ENCODE peak calls at places on chromosomes 3 and 15, in eight cellular contexts. One of them, this sample, is unnamed.

GRCh38 chr3:12227833-12228232 is 61.0 kb upstream of the PPARG start:
- DNase-seq in kidney epithelial cell: peak; percentile 78
- DNase-seq in astrocyte: peak; percentile 96
- DNase-seq in HCT116: no peak
- DNase-seq in WERI-Rb-1: no peak
- DNase-seq in neural crest cell: no peak
- DNase-seq in Panc1: no peak
- DNase-seq in kidney: no peak
- DNase-seq in this sample: peak; percentile 91

GRCh38 chr15:43776718-43777292 is at the start of gene ELL3:
- DNase-seq in kidney epithelial cell: no peak
- DNase-seq in astrocyte: no peak
- DNase-seq in HCT116: peak; percentile 69
- DNase-seq in WERI-Rb-1: no peak
- DNase-seq in neural crest cell: peak; percentile 36
- DNase-seq in Panc1: peak; percentile 76
- DNase-seq in kidney: peak; percentile 90
- DNase-seq in this sample: peak; percentile 52

GRCh38 chr3:180909369-180910127 is 2.9 kb upstream of the FXR1 start:
- DNase-seq in kidney epithelial cell: no peak
- DNase-seq in astrocyte: no peak
- DNase-seq in HCT116: no peak
- DNase-seq in WERI-Rb-1: no peak
- DNase-seq in neural crest cell: no peak
- DNase-seq in Panc1: no peak
- DNase-seq in kidney: no peak
- DNase-seq in this sample: peak; percentile 4

GRCh38 chr15:41827880-41828746 is at the start of gene JMJD7:
- DNase-seq in kidney epithelial cell: peak; percentile 29
- DNase-seq in astrocyte: peak; percentile 61
- DNase-seq in HCT116: peak; percentile 51
- DNase-seq in WERI-Rb-1: peak; percentile 92
- DNase-seq in neural crest cell: peak; percentile 96
- DNase-seq in Panc1: peak; percentile 36
- DNase-seq in kidney: peak; percentile 98
- DNase-seq in this sample: peak; percentile 88

GRCh38 chr3:161991901-161992300 is 495.3 kb downstream of the OTOL1 start:
- DNase-seq in kidney epithelial cell: no peak
- DNase-seq in astrocyte: no peak
- DNase-seq in HCT116: no peak
- DNase-seq in WERI-Rb-1: no peak
- DNase-seq in neural crest cell: no peak
- DNase-seq in Panc1: no peak
- DNase-seq in kidney: no peak
- DNase-seq in this sample: no peak

GRCh38 chr3:23886311-23886710 is 30.5 kb downstream of the NKIRAS1 start:
- DNase-seq in kidney epithelial cell: no peak
- DNase-seq in astrocyte: no peak
- DNase-seq in HCT116: no peak
- DNase-seq in WERI-Rb-1: no peak
- DNase-seq in neural crest cell: no peak
- DNase-seq in Panc1: no peak
- DNase-seq in kidney: no peak
- DNase-seq in this sample: no peak

GRCh38 chr3:105513886-105514285 is 147.2 kb downstream of the ALCAM start:
- DNase-seq in kidney epithelial cell: no peak
- DNase-seq in astrocyte: peak; percentile 57
- DNase-seq in HCT116: no peak
- DNase-seq in WERI-Rb-1: no peak
- DNase-seq in neural crest cell: no peak
- DNase-seq in Panc1: no peak
- DNase-seq in kidney: no peak
- DNase-seq in this sample: no peak

GRCh38 chr3:72384602-72385001 is 463.6 kb downstream of the SHQ1 start:
- DNase-seq in kidney epithelial cell: no peak
- DNase-seq in astrocyte: no peak
- DNase-seq in HCT116: no peak
- DNase-seq in WERI-Rb-1: no peak
- DNase-seq in neural crest cell: no peak
- DNase-seq in Panc1: no peak
- DNase-seq in kidney: no peak
- DNase-seq in this sample: peak; percentile 20

GRCh38 chr3:190718691-190719090 is 143.8 kb downstream of the GMNC start:
- DNase-seq in kidney epithelial cell: peak; percentile 54
- DNase-seq in astrocyte: peak; percentile 85
- DNase-seq in HCT116: no peak
- DNase-seq in WERI-Rb-1: no peak
- DNase-seq in neural crest cell: no peak
- DNase-seq in Panc1: no peak
- DNase-seq in kidney: no peak
- DNase-seq in this sample: peak; percentile 77

GRCh38 chr3:136670166-136670565 is 82.0 kb downstream of the STAG1 start:
- DNase-seq in kidney epithelial cell: no peak
- DNase-seq in astrocyte: no peak
- DNase-seq in HCT116: no peak
- DNase-seq in WERI-Rb-1: no peak
- DNase-seq in neural crest cell: no peak
- DNase-seq in Panc1: no peak
- DNase-seq in kidney: no peak
- DNase-seq in this sample: no peak

GRCh38 chr15:55937040-55937439 is 56.4 kb downstream of the NEDD4 start:
- DNase-seq in kidney epithelial cell: no peak
- DNase-seq in astrocyte: peak; percentile 27
- DNase-seq in HCT116: no peak
- DNase-seq in WERI-Rb-1: no peak
- DNase-seq in neural crest cell: no peak
- DNase-seq in Panc1: no peak
- DNase-seq in kidney: no peak
- DNase-seq in this sample: peak; percentile 85

GRCh38 chr3:90007786-90008499 is 900.5 kb downstream of the EPHA3 start:
- DNase-seq in kidney epithelial cell: no peak
- DNase-seq in astrocyte: no peak
- DNase-seq in HCT116: no peak
- DNase-seq in WERI-Rb-1: no peak
- DNase-seq in neural crest cell: no peak
- DNase-seq in Panc1: no peak
- DNase-seq in kidney: peak; percentile 27
- DNase-seq in this sample: peak; percentile 79

GRCh38 chr15:61840090-61840489 is 220.2 kb downstream of the VPS13C start:
- DNase-seq in kidney epithelial cell: no peak
- DNase-seq in astrocyte: no peak
- DNase-seq in HCT116: no peak
- DNase-seq in WERI-Rb-1: no peak
- DNase-seq in neural crest cell: no peak
- DNase-seq in Panc1: no peak
- DNase-seq in kidney: no peak
- DNase-seq in this sample: no peak

GRCh38 chr3:189529889-189530288 is 101.3 kb upstream of the TP63 start:
- DNase-seq in kidney epithelial cell: no peak
- DNase-seq in astrocyte: no peak
- DNase-seq in HCT116: no peak
- DNase-seq in WERI-Rb-1: no peak
- DNase-seq in neural crest cell: no peak
- DNase-seq in Panc1: no peak
- DNase-seq in kidney: no peak
- DNase-seq in this sample: no peak

GRCh38 chr15:76565366-76565765 is 228.8 kb downstream of the ISL2 start:
- DNase-seq in kidney epithelial cell: no peak
- DNase-seq in astrocyte: peak; percentile 58
- DNase-seq in HCT116: no peak
- DNase-seq in WERI-Rb-1: no peak
- DNase-seq in neural crest cell: no peak
- DNase-seq in Panc1: no peak
- DNase-seq in kidney: no peak
- DNase-seq in this sample: no peak

GRCh38 chr15:39622660-39623549 is 42.0 kb downstream of the THBS1 start:
- DNase-seq in kidney epithelial cell: no peak
- DNase-seq in astrocyte: no peak
- DNase-seq in HCT116: no peak
- DNase-seq in WERI-Rb-1: no peak
- DNase-seq in neural crest cell: no peak
- DNase-seq in Panc1: no peak
- DNase-seq in kidney: no peak
- DNase-seq in this sample: no peak

GRCh38 chr3:43055393-43055792 is 50.5 kb downstream of the POMGNT2 start:
- DNase-seq in kidney epithelial cell: no peak
- DNase-seq in astrocyte: no peak
- DNase-seq in HCT116: no peak
- DNase-seq in WERI-Rb-1: no peak
- DNase-seq in neural crest cell: no peak
- DNase-seq in Panc1: no peak
- DNase-seq in kidney: no peak
- DNase-seq in this sample: no peak

GRCh38 chr3:115819785-115820384 is 196.6 kb downstream of the GAP43 start:
- DNase-seq in kidney epithelial cell: peak; percentile 56
- DNase-seq in astrocyte: peak; percentile 78
- DNase-seq in HCT116: peak; percentile 68
- DNase-seq in WERI-Rb-1: peak; percentile 62
- DNase-seq in neural crest cell: peak; percentile 64
- DNase-seq in Panc1: peak; percentile 83
- DNase-seq in kidney: no peak
- DNase-seq in this sample: peak; percentile 95

GRCh38 chr15:50848349-50848748 is 60.1 kb upstream of the AP4E1 start:
- DNase-seq in kidney epithelial cell: no peak
- DNase-seq in astrocyte: no peak
- DNase-seq in HCT116: no peak
- DNase-seq in WERI-Rb-1: no peak
- DNase-seq in neural crest cell: no peak
- DNase-seq in Panc1: no peak
- DNase-seq in kidney: no peak
- DNase-seq in this sample: no peak

GRCh38 chr3:156593814-156594213 is 38.9 kb upstream of the SSR3 start:
- DNase-seq in kidney epithelial cell: no peak
- DNase-seq in astrocyte: no peak
- DNase-seq in HCT116: no peak
- DNase-seq in WERI-Rb-1: no peak
- DNase-seq in neural crest cell: no peak
- DNase-seq in Panc1: no peak
- DNase-seq in kidney: no peak
- DNase-seq in this sample: no peak

GRCh38 chr15:50993598-50993997 is 85.1 kb downstream of the AP4E1 start:
- DNase-seq in kidney epithelial cell: no peak
- DNase-seq in astrocyte: peak; percentile 54
- DNase-seq in HCT116: no peak
- DNase-seq in WERI-Rb-1: no peak
- DNase-seq in neural crest cell: no peak
- DNase-seq in Panc1: no peak
- DNase-seq in kidney: no peak
- DNase-seq in this sample: no peak

GRCh38 chr15:76059320-76060097 is at the start of gene TMEM266:
- DNase-seq in kidney epithelial cell: no peak
- DNase-seq in astrocyte: peak; percentile 13
- DNase-seq in HCT116: no peak
- DNase-seq in WERI-Rb-1: peak; percentile 62
- DNase-seq in neural crest cell: peak; percentile 47
- DNase-seq in Panc1: no peak
- DNase-seq in kidney: peak; percentile 78
- DNase-seq in this sample: peak; percentile 8

GRCh38 chr3:28294667-28295413 is 53.4 kb downstream of the CMC1 start:
- DNase-seq in kidney epithelial cell: no peak
- DNase-seq in astrocyte: no peak
- DNase-seq in HCT116: no peak
- DNase-seq in WERI-Rb-1: no peak
- DNase-seq in neural crest cell: no peak
- DNase-seq in Panc1: no peak
- DNase-seq in kidney: no peak
- DNase-seq in this sample: peak; percentile 30

DNA sequence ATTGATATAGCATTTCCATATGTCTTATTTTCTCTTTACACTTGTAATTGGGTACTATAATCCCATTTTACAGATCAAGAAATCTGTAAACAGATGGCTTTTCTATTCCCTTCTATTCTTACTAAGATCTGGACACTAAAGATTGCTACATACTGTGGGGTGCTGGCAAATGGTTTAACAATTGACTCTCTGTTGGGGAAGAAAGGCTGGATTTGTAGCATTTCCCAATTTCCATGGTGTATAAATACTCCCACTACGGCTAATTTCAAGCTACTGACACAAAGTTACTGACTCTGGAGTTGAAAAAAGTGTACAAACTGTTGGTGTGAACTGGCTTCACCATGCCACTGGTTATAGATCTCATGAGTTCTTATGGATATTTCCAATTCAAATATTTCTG is 154.7 kb downstream of the CHST2 start:
- DNase-seq in kidney epithelial cell: no peak
- DNase-seq in astrocyte: no peak
- DNase-seq in HCT116: no peak
- DNase-seq in WERI-Rb-1: no peak
- DNase-seq in neural crest cell: no peak
- DNase-seq in Panc1: no peak
- DNase-seq in kidney: no peak
- DNase-seq in this sample: no peak
- TF ChIP-seq CTCF in kidney epithelial cell: no peak
- TF ChIP-seq CTCF in astrocyte: no peak
- TF ChIP-seq CTCF in HCT116: no peak
- TF ChIP-seq CTCF in WERI-Rb-1: no peak
- TF ChIP-seq CTCF in neural crest cell: no peak
- TF ChIP-seq CTCF in Panc1: no peak
- TF ChIP-seq CTCF in kidney: no peak
- TF ChIP-seq CTCF in this sample: no peak

GRCh38 chr3:196287405-196288140 is at the start of gene PCYT1A:
- DNase-seq in kidney epithelial cell: peak; percentile 82
- DNase-seq in astrocyte: peak; percentile 95
- DNase-seq in HCT116: peak; percentile 92
- DNase-seq in WERI-Rb-1: peak; percentile 80
- DNase-seq in neural crest cell: peak; percentile 71
- DNase-seq in Panc1: peak; percentile 80
- DNase-seq in kidney: peak; percentile 96
- DNase-seq in this sample: peak; percentile 95
- TF ChIP-seq CTCF in kidney epithelial cell: no peak
- TF ChIP-seq CTCF in astrocyte: no peak
- TF ChIP-seq CTCF in HCT116: no peak
- TF ChIP-seq CTCF in WERI-Rb-1: no peak
- TF ChIP-seq CTCF in neural crest cell: peak; percentile 5
- TF ChIP-seq CTCF in Panc1: no peak
- TF ChIP-seq CTCF in kidney: no peak
- TF ChIP-seq CTCF in this sample: no peak

GRCh38 chr3:147843331-147843730 is 434.2 kb downstream of the ZIC1 start:
- DNase-seq in kidney epithelial cell: no peak
- DNase-seq in astrocyte: no peak
- DNase-seq in HCT116: no peak
- DNase-seq in WERI-Rb-1: no peak
- DNase-seq in neural crest cell: no peak
- DNase-seq in Panc1: no peak
- DNase-seq in kidney: no peak
- DNase-seq in this sample: no peak
- TF ChIP-seq CTCF in kidney epithelial cell: no peak
- TF ChIP-seq CTCF in astrocyte: no peak
- TF ChIP-seq CTCF in HCT116: no peak
- TF ChIP-seq CTCF in WERI-Rb-1: no peak
- TF ChIP-seq CTCF in neural crest cell: no peak
- TF ChIP-seq CTCF in Panc1: no peak
- TF ChIP-seq CTCF in kidney: no peak
- TF ChIP-seq CTCF in this sample: no peak

DNA sequence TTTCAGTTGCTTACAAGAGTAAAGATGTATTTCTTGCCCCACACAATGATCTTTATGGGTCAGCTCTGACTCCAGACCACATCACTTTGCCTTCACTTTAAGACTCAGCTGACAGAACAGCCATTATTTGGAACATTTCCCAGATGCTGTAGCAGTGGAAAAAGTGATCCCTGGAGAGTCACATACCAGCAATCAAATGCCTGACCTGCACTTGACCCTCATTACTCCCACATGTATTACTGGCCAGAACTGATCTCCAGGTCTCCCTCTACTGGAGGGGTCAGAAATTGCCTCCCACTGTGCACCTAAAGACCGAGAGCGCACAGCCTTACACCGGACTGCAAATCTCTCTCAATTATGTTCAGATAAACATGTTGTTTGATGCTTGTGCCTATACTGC is 88.6 kb upstream of the ZNF385D start:
- DNase-seq in kidney epithelial cell: peak; percentile 55
- DNase-seq in astrocyte: peak; percentile 97
- DNase-seq in HCT116: no peak
- DNase-seq in WERI-Rb-1: no peak
- DNase-seq in neural crest cell: no peak
- DNase-seq in Panc1: no peak
- DNase-seq in kidney: no peak
- DNase-seq in this sample: peak; percentile 98
- TF ChIP-seq CTCF in kidney epithelial cell: peak; percentile 33
- TF ChIP-seq CTCF in astrocyte: peak; percentile 49
- TF ChIP-seq CTCF in HCT116: peak; percentile 30
- TF ChIP-seq CTCF in WERI-Rb-1: no peak
- TF ChIP-seq CTCF in neural crest cell: peak; percentile 43
- TF ChIP-seq CTCF in Panc1: peak; percentile 26
- TF ChIP-seq CTCF in kidney: no peak
- TF ChIP-seq CTCF in this sample: peak; percentile 79

This sample was measured in choroid plexus epithelial cell.